ENCODE peak calls at places on chromosomes 16 and 17, in six cellular contexts. Z is mesenteric fat pad, J is iPS-NIHi11, I is fibroblast of the aortic adventitia, W is Calu3, B is RWPE1. Q is an unnamed sample.

GRCh38 chr17:40443988-40444899 is 994 bp downstream of the IGFBP4 start:
- DNase-seq in B (no peak), J (no peak), I (peak; percentile 54), W (no peak), Z (no peak), Q (no peak)

GRCh38 chr16:72197556-72197955 is 25.6 kb upstream of the PMFBP1 start:
- DNase-seq in W (no peak), Z (no peak), J (no peak), B (no peak), I (no peak), Q (no peak)

GRCh38 chr17:16477255-16477654 is 14.7 kb downstream of the LRRC75A start:
- DNase-seq in I (peak; percentile 91), B (peak; percentile 83), Z (no peak), J (peak; percentile 51), W (no peak), Q (no peak)

GRCh38 chr17:37834168-37834567 is 89.3 kb upstream of the HNF1B start:
- DNase-seq in I (no peak), J (no peak), Z (no peak), W (no peak), B (no peak), Q (no peak)

GRCh38 chr17:63665527-63666214 is 34.3 kb downstream of the LIMD2 start:
- DNase-seq in I (no peak), W (no peak), J (no peak), B (no peak), Z (no peak), Q (no peak)

GRCh38 chr16:74455619-74456289 is 34.5 kb upstream of the CLEC18B start:
- DNase-seq in I (peak; percentile 85), W (no peak), Z (no peak), B (peak; percentile 69), J (no peak), Q (no peak)

GRCh38 chr16:54602666-54603065 is 316.1 kb upstream of the IRX3 start:
- DNase-seq in B (no peak), Z (no peak), W (no peak), J (no peak), I (no peak), Q (no peak)

GRCh38 chr16:68367034-68367433 is 56.2 kb downstream of the PRMT7 start:
- DNase-seq in B (peak; percentile 39), J (peak; percentile 89), Z (no peak), W (peak; percentile 67), I (peak; percentile 23), Q (no peak)

GRCh38 chr17:40362696-40363479 is 1.6 kb downstream of the GJD3 start:
- DNase-seq in J (peak; percentile 92), Z (no peak), W (peak; percentile 100), B (peak; percentile 56), I (peak; percentile 61), Q (no peak)

GRCh38 chr16:13136896-13137295 is 235.5 kb downstream of the SHISA9 start:
- DNase-seq in W (no peak), B (peak; percentile 3), I (no peak), Z (no peak), J (no peak), Q (no peak)

GRCh38 chr16:53132406-53132805 is 77.6 kb downstream of the CHD9 start:
- DNase-seq in I (peak; percentile 37), J (no peak), W (no peak), B (no peak), Z (no peak), Q (no peak)

GRCh38 chr16:72174726-72175125 is 2.8 kb upstream of the PMFBP1 start:
- DNase-seq in W (no peak), Z (no peak), I (no peak), J (no peak), B (no peak), Q (no peak)

GRCh38 chr17:39787743-39788484 is 50.2 kb downstream of the GRB7 start:
- DNase-seq in J (peak; percentile 35), I (no peak), W (peak; percentile 80), Z (no peak), B (no peak), Q (no peak)

GRCh38 chr17:65345261-65346060 is 208.3 kb downstream of the RGS9 start:
- DNase-seq in B (no peak), Z (no peak), W (no peak), I (no peak), J (no peak), Q (no peak)

GRCh38 chr17:44039829-44040635 is 25.3 kb upstream of the TMEM101 start:
- DNase-seq in B (peak; percentile 18), W (no peak), J (no peak), I (peak; percentile 60), Z (no peak), Q (no peak)

GRCh38 chr17:78993241-78993956 is 13.7 kb upstream of the LGALS3BP start:
- DNase-seq in B (no peak), J (peak; percentile 94), Z (peak; percentile 87), I (peak; percentile 57), W (peak; percentile 64), Q (no peak)

GRCh38 chr16:47644661-47645060 is 183.5 kb downstream of the PHKB start:
- DNase-seq in B (no peak), I (peak; percentile 31), W (no peak), J (no peak), Z (no peak), Q (no peak)

GRCh38 chr17:52148969-52149351 is 9.6 kb downstream of the CA10 start:
- DNase-seq in I (no peak), J (no peak), W (peak; percentile 75), Z (no peak), B (peak; percentile 58), Q (no peak)

GRCh38 chr17:50609376-50610074 is 25.2 kb upstream of the ABCC3 start:
- DNase-seq in J (no peak), Z (no peak), W (no peak), B (no peak), I (no peak), Q (no peak)

GRCh38 chr17:78471635-78472034 is 93.2 kb downstream of the PGS1 start:
- DNase-seq in J (no peak), B (no peak), Z (no peak), W (no peak), I (no peak), Q (no peak)

GRCh38 chr16:11312718-11313492 is 31.8 kb upstream of the PRM1 start:
- DNase-seq in Z (no peak), W (peak; percentile 71), I (peak; percentile 47), B (peak; percentile 44), J (peak; percentile 58), Q (no peak)

GRCh38 chr17:19805006-19805405 is 56.9 kb upstream of the ALDH3A1 start:
- DNase-seq in W (no peak), Z (no peak), I (peak; percentile 7), J (no peak), B (no peak), Q (no peak)

GRCh38 chr17:40310882-40311391 is 2.0 kb downstream of the RARA start:
- DNase-seq in J (no peak), W (peak; percentile 72), B (no peak), I (no peak), Z (peak; percentile 68), Q (no peak)

GRCh38 chr17:66707051-66707450 is 127.9 kb upstream of the CACNG5 start:
- DNase-seq in W (no peak), J (no peak), B (no peak), I (no peak), Z (no peak), Q (no peak)